ENCODE peak calls at places on chromosomes 4 and X, in six cellular contexts. E is EL, V is AG04450, S is smooth muscle cell of the brain vasculature, W is retina, X is RKO. M is an unnamed sample.

GRCh38 chr4:139523076-139523475 is 32.9 kb downstream of the SETD7 start:
- DNase-seq in E (no peak), V (no peak), S (no peak), W (no peak), X (no peak), M (no peak)

GRCh38 chr4:93633721-93634120 is 194.8 kb upstream of the ATOH1 start:
- DNase-seq in E (no peak), V (no peak), S (no peak), W (no peak), X (no peak), M (no peak)

GRCh38 chrX:66221856-66222255 is 57.8 kb downstream of the HEPH start:
- DNase-seq in E (no peak), V (no peak), S (no peak), W (no peak), X (no peak), M (no peak)

GRCh38 chrX:25076941-25077500 is 61.3 kb upstream of the ARX start:
- DNase-seq in E (no peak), V (no peak), S (no peak), W (no peak), X (no peak), M (no peak)

GRCh38 chr4:3236326-3236878 is 12.6 kb upstream of the MSANTD1 start:
- DNase-seq in E (no peak), V (no peak), S (no peak), W (no peak), X (no peak), M (no peak)

GRCh38 chrX:22922961-22923360 is 76.8 kb upstream of the DDX53 start:
- DNase-seq in E (peak), V (peak), S (no peak), W (no peak), X (no peak), M (no peak)

GRCh38 chr4:113958766-113959540 is 20.5 kb downstream of the ARSJ start:
- DNase-seq in E (peak), V (peak), S (no peak), W (no peak), X (peak), M (no peak)

GRCh38 chrX:154470434-154470833 is 8.6 kb downstream of the LAGE3 start:
- DNase-seq in E (no peak), V (no peak), S (no peak), W (no peak), X (no peak), M (no peak)

GRCh38 chr4:16759781-16760459 is 138.5 kb downstream of the LDB2 start:
- DNase-seq in E (no peak), V (no peak), S (no peak), W (no peak), X (no peak), M (no peak)

GRCh38 chr4:168666531-168666930 is 169.7 kb downstream of the PALLD start:
- DNase-seq in E (peak), V (no peak), S (no peak), W (no peak), X (no peak), M (no peak)

GRCh38 chr4:1870328-1870577 is 940 bp upstream of the NSD2 start:
- DNase-seq in E (peak), V (no peak), S (peak), W (no peak), X (peak), M (no peak)

GRCh38 chrX:23756165-23756564 is 13.1 kb upstream of the ACOT9 start:
- DNase-seq in E (peak), V (no peak), S (no peak), W (peak), X (peak), M (no peak)

GRCh38 chrX:21384178-21384577 is 10.0 kb downstream of the CNKSR2 start:
- DNase-seq in E (no peak), V (no peak), S (no peak), W (no peak), X (no peak), M (no peak)

GRCh38 chr4:118773082-118773792 is 62.7 kb downstream of the SEC24D start:
- DNase-seq in E (peak), V (no peak), S (no peak), W (no peak), X (no peak), M (no peak)

GRCh38 chrX:134525086-134525792 is 65.3 kb downstream of the HPRT1 start:
- DNase-seq in E (peak), V (no peak), S (no peak), W (no peak), X (no peak), M (no peak)

M was measured in type B pancreatic cell.